ENCODE peak calls at places on chromosomes 5 and 9, in four cellular contexts. J is B cell, Z is substantia nigra, Y is hypothalamus. A is an unnamed sample.

GRCh38 chr5:5266296-5266695 is 126.2 kb downstream of the ADAMTS16 start:
- DNase-seq in J (no peak), Y (no peak), Z (no peak), A (no peak)

GRCh38 chr9:111994831-111995458 is 98.3 kb downstream of the UGCG start:
- DNase-seq in Z (no peak), Y (no peak), J (no peak), A (no peak)

GRCh38 chr9:128412120-128412790 is 8.4 kb upstream of the CERCAM start:
- DNase-seq in J (no peak), Y (peak; percentile 77), Z (peak; percentile 84), A (no peak)

GRCh38 chr5:9932770-9933169 is 302.6 kb upstream of the TAS2R1 start:
- DNase-seq in Z (no peak), J (no peak), Y (no peak), A (no peak)

GRCh38 chr5:13957032-13957645 is 12.7 kb upstream of the DNAH5 start:
- DNase-seq in J (no peak), Y (no peak), Z (peak; percentile 19), A (peak; percentile 20)

GRCh38 chr9:37371565-37372464 is 50.7 kb upstream of the GRHPR start:
- DNase-seq in Y (no peak), J (no peak), Z (no peak), A (no peak)

GRCh38 chr5:141811287-141812155 is 66.7 kb downstream of the PCDH1 start:
- DNase-seq in Z (peak; percentile 81), J (peak; percentile 70), Y (peak; percentile 80), A (peak; percentile 72)

GRCh38 chr5:14995229-14995628 is 123.7 kb upstream of the ANKH start:
- DNase-seq in J (no peak), Z (no peak), Y (no peak), A (no peak)

GRCh38 chr5:624951-625230 is 12.8 kb downstream of the CEP72 start:
- DNase-seq in Y (no peak), J (no peak), Z (no peak), A (no peak)

GRCh38 chr9:94801242-94801641 is 74.7 kb downstream of the AOPEP start:
- DNase-seq in Z (no peak), J (no peak), Y (no peak), A (no peak)

GRCh38 chr5:40429258-40430111 is 250.2 kb upstream of the PTGER4 start:
- DNase-seq in Y (no peak), J (no peak), Z (no peak), A (no peak)

GRCh38 chr9:132182609-132183073 is 20.8 kb downstream of the NTNG2 start:
- DNase-seq in Y (peak; percentile 71), Z (peak; percentile 58), J (no peak), A (no peak)